ENCODE peak calls at places on chromosome 5, in five cellular contexts. K is hepatocyte, S is ovary, P is testis, L is K562. I is an unnamed sample.

GRCh38 chr5:67880876-67881275 is 334.7 kb upstream of the PIK3R1 start:
- DNase-seq in K (no peak), S (no peak), P (peak; percentile 92), L (no peak), I (no peak)

GRCh38 chr5:60295423-60295822 is 401.9 kb upstream of the PDE4D start:
- DNase-seq in K (peak; percentile 49), S (no peak), P (peak; percentile 42), L (no peak), I (no peak)

GRCh38 chr5:142825378-142826089 is 55.4 kb downstream of the ARHGAP26 start:
- DNase-seq in K (no peak), S (no peak), P (peak; percentile 87), L (no peak), I (no peak)

GRCh38 chr5:56350595-56351170 is 117.6 kb upstream of the ANKRD55 start:
- DNase-seq in K (peak; percentile 85), S (peak; percentile 71), P (no peak), L (no peak), I (no peak)

GRCh38 chr5:16713386-16713928 is 96.7 kb upstream of the RETREG1 start:
- DNase-seq in K (no peak), S (no peak), P (no peak), L (no peak), I (peak; percentile 61)

GRCh38 chr5:50415912-50416311 is 25.2 kb downstream of the EMB start:
- DNase-seq in K (no peak), S (no peak), P (no peak), L (no peak), I (no peak)

GRCh38 chr5:178536541-178537466 is 53.4 kb downstream of the COL23A1 start:
- DNase-seq in K (no peak), S (no peak), P (no peak), L (no peak), I (no peak)

GRCh38 chr5:113029614-113030013 is 53.0 kb downstream of the DCP2 start:
- DNase-seq in K (no peak), S (no peak), P (no peak), L (no peak), I (no peak)

GRCh38 chr5:81391-82021 is 10.5 kb upstream of the PLEKHG4B start:
- DNase-seq in K (no peak), S (no peak), P (no peak), L (no peak), I (no peak)

GRCh38 chr5:43592363-43592762 is 10.6 kb upstream of the NNT start:
- DNase-seq in K (no peak), S (no peak), P (no peak), L (no peak), I (no peak)

GRCh38 chr5:163505049-163505474 is 357 bp upstream of the MAT2B start:
- DNase-seq in K (no peak), S (no peak), P (no peak), L (no peak), I (no peak)

GRCh38 chr5:139751236-139751635 is 44.4 kb upstream of the PSD2 start:
- DNase-seq in K (no peak), S (no peak), P (no peak), L (no peak), I (no peak)

GRCh38 chr5:123115020-123115419 is 26.0 kb downstream of the PRDM6 start:
- DNase-seq in K (no peak), S (no peak), P (no peak), L (no peak), I (no peak)

GRCh38 chr5:74648835-74649286 is 8.3 kb upstream of the ENC1 start:
- DNase-seq in K (peak; percentile 71), S (no peak), P (peak; percentile 43), L (peak; percentile 59), I (no peak)

GRCh38 chr5:154384480-154385235 is 61.1 kb upstream of the SAP30L start:
- DNase-seq in K (no peak), S (no peak), P (no peak), L (no peak), I (no peak)

GRCh38 chr5:173940269-173940668 is 48.7 kb upstream of the C5orf47 start:
- DNase-seq in K (no peak), S (no peak), P (no peak), L (no peak), I (no peak)

GRCh38 chr5:173946353-173946752 is 42.6 kb upstream of the C5orf47 start:
- DNase-seq in K (peak; percentile 37), S (no peak), P (no peak), L (no peak), I (no peak)

GRCh38 chr5:173941758-173942401 is 47.1 kb upstream of the C5orf47 start:
- DNase-seq in K (no peak), S (no peak), P (no peak), L (no peak), I (no peak)

GRCh38 chr5:173944512-173944911 is 44.5 kb upstream of the C5orf47 start:
- DNase-seq in K (no peak), S (no peak), P (no peak), L (no peak), I (no peak)

GRCh38 chr5:173941102-173941501 is 47.9 kb upstream of the C5orf47 start:
- DNase-seq in K (no peak), S (no peak), P (no peak), L (no peak), I (no peak)
- H3K27ac ChIP-seq in K (no peak overlapping the region), S (no peak overlapping the region), P (no peak overlapping the region), L (no peak overlapping the region), I (no peak overlapping the region)

GRCh38 chr5:6379246-6379645 is 899 bp upstream of the MED10 start:
- DNase-seq in K (no peak), S (no peak), P (no peak), L (no peak), I (no peak)
- H3K4me3 ChIP-seq in K (no peak overlapping the region), S (peak overlapping the region; percentile 68), P (no peak overlapping the region), L (peak overlapping the region; percentile 92), I (no peak overlapping the region)

GRCh38 chr5:102296229-102296817 is at the start of gene SLCO4C1:
- DNase-seq in K (peak; percentile 95), S (peak; percentile 52), P (peak; percentile 87), L (peak; percentile 11), I (peak; percentile 78)
- TF ChIP-seq CTCF in K (peak; percentile 87), S (no peak), P (no peak), L (peak; percentile 5), I (peak; percentile 43)

GRCh38 chr5:138724470-138725146 is 28.6 kb upstream of the CTNNA1 start:
- DNase-seq in K (no peak), S (no peak), P (no peak), L (no peak), I (no peak)
- H3K27ac ChIP-seq in K (peak overlapping the region; percentile 85), S (no peak overlapping the region), P (no peak overlapping the region), L (no peak overlapping the region), I (peak overlapping the region; percentile 86)

GRCh38 chr5:160369990-160370712 is at the start of gene C1QTNF2:
- DNase-seq in K (peak; percentile 75), S (peak; percentile 77), P (peak; percentile 67), L (no peak), I (peak; percentile 45)
- H3K4me3 ChIP-seq in K (peak within 1 kb of the TSS; percentile 68), S (peak within 1 kb of the TSS; percentile 53), P (peak within 1 kb of the TSS; percentile 59), L (peak within 1 kb of the TSS; percentile 31), I (peak within 1 kb of the TSS; percentile 66)

GRCh38 chr5:150175536-150175935 is 9.0 kb downstream of the CDX1 start:
- DNase-seq in K (no peak), S (no peak), P (no peak), L (peak; percentile 76), I (no peak)
- TF ChIP-seq CTCF in K (peak; percentile 27), S (no peak), P (peak; percentile 15), L (peak; percentile 70), I (peak; percentile 16)

I was measured in dorsolateral prefrontal cortex.